ENCODE peak calls at places on chromosomes 12 and 14, in five cellular contexts. C is SHP77, R is heart right ventricle, D is GM03348, J is fibroblast of mammary gland. K is an unnamed sample.

GRCh38 chr14:57865066-57865449 is 834 bp downstream of the SLC35F4 start:
- DNase-seq in D (no peak), J (no peak), R (no peak), C (no peak), K (no peak)

GRCh38 chr12:94267530-94267877 is 119.1 kb downstream of the PLXNC1 start:
- DNase-seq in D (no peak), C (no peak), J (no peak), R (no peak), K (no peak)

GRCh38 chr12:27879708-27880107 is 92.8 kb downstream of the PTHLH start:
- DNase-seq in J (no peak), D (no peak), R (no peak), C (no peak), K (no peak)

GRCh38 chr14:64540208-64541202 is at the start of gene HSPA2:
- DNase-seq in C (peak; percentile 96), D (peak; percentile 98), R (peak; percentile 99), J (peak; percentile 98), K (peak; percentile 99)

GRCh38 chr14:77148510-77149231 is 7.1 kb upstream of the ZDHHC22 start:
- DNase-seq in D (no peak), R (no peak), C (peak; percentile 57), J (peak; percentile 15), K (no peak)

GRCh38 chr12:10223208-10223607 is 10.5 kb downstream of the GABARAPL1 start:
- DNase-seq in C (no peak), D (no peak), J (no peak), R (no peak), K (no peak)

GRCh38 chr14:69481815-69482568 is 2.5 kb upstream of the PLEKHD1 start:
- DNase-seq in J (no peak), R (no peak), D (no peak), C (no peak), K (no peak)

GRCh38 chr12:119340604-119341003 is 6.1 kb downstream of the CCDC60 start:
- DNase-seq in C (no peak), R (no peak), D (no peak), J (no peak), K (no peak)

GRCh38 chr14:75291331-75291730 is 12.7 kb downstream of the FOS start:
- DNase-seq in C (no peak), D (no peak), R (no peak), J (no peak), K (no peak)

GRCh38 chr14:99309220-99309766 is 37.3 kb upstream of the BCL11B start:
- DNase-seq in C (no peak), D (no peak), R (no peak), J (no peak), K (no peak)

GRCh38 chr14:54786816-54787215 is 115.8 kb downstream of the GCH1 start:
- DNase-seq in J (no peak), R (no peak), D (no peak), C (no peak), K (no peak)

GRCh38 chr12:52327830-52328500 is 6.8 kb upstream of the KRT83 start:
- DNase-seq in D (no peak), R (no peak), J (no peak), C (no peak), K (no peak)

GRCh38 chr12:96015672-96016071 is 19.5 kb upstream of the HAL start:
- DNase-seq in J (peak; percentile 37), C (no peak), R (peak; percentile 22), D (peak; percentile 39), K (no peak)

GRCh38 chr12:49089831-49090773 is 4.5 kb downstream of the DHH start:
- DNase-seq in R (no peak), J (peak; percentile 43), D (peak; percentile 60), C (no peak), K (peak; percentile 62)

GRCh38 chr12:104462931-104463339 is 6.2 kb downstream of the CHST11 start:
- DNase-seq in R (no peak), C (no peak), J (no peak), D (no peak), K (no peak)

GRCh38 chr12:117863004-117863709 is 105.6 kb downstream of the KSR2 start:
- DNase-seq in R (no peak), C (no peak), J (peak; percentile 69), D (peak; percentile 51), K (no peak)

GRCh38 chr12:21850419-21850818 is 75.9 kb upstream of the KCNJ8 start:
- DNase-seq in R (no peak), D (no peak), C (no peak), J (no peak), K (no peak)

GRCh38 chr12:27999521-27999920 is 27.0 kb upstream of the PTHLH start:
- DNase-seq in R (no peak), J (peak; percentile 77), C (no peak), D (peak; percentile 50), K (no peak)

GRCh38 chr12:54029529-54030441 is 1.5 kb downstream of the HOXC6 start:
- DNase-seq in C (no peak), J (no peak), R (no peak), D (no peak), K (no peak)

GRCh38 chr14:33901429-33902155 is 49.3 kb downstream of the EGLN3 start:
- DNase-seq in J (no peak), C (no peak), R (no peak), D (no peak), K (no peak)

GRCh38 chr14:91311284-91311662 is 66.8 kb upstream of the GPR68 start:
- DNase-seq in J (no peak), C (no peak), D (no peak), R (no peak), K (no peak)